ENCODE peak calls at places on chromosomes 1 and 21, in four cellular contexts. One of them, this sample, is unnamed.

GRCh38 chr1:37860346-37860666 is 914 bp upstream of the MTF1 start:
- DNase-seq in esophagus squamous epithelium: no peak
- DNase-seq in RWPE1: no peak
- DNase-seq in uterus: no peak
- DNase-seq in this sample: no peak

GRCh38 chr21:26368591-26368990 is 198.0 kb upstream of the APP start:
- DNase-seq in esophagus squamous epithelium: no peak
- DNase-seq in RWPE1: no peak
- DNase-seq in uterus: no peak
- DNase-seq in this sample: no peak

GRCh38 chr1:6835139-6835538 is 49.9 kb downstream of the CAMTA1 start:
- DNase-seq in esophagus squamous epithelium: no peak
- DNase-seq in RWPE1: no peak
- DNase-seq in uterus: no peak
- DNase-seq in this sample: no peak

GRCh38 chr1:160428053-160428452 is 27.7 kb downstream of the VANGL2 start:
- DNase-seq in esophagus squamous epithelium: no peak
- DNase-seq in RWPE1: no peak
- DNase-seq in uterus: no peak
- DNase-seq in this sample: no peak

GRCh38 chr1:17704176-17704575 is 51.0 kb upstream of the ACTL8 start:
- DNase-seq in esophagus squamous epithelium: no peak
- DNase-seq in RWPE1: no peak
- DNase-seq in uterus: no peak
- DNase-seq in this sample: no peak

GRCh38 chr1:96632045-96632664 is 89.4 kb upstream of the PTBP2 start:
- DNase-seq in esophagus squamous epithelium: no peak
- DNase-seq in RWPE1: no peak
- DNase-seq in uterus: no peak
- DNase-seq in this sample: no peak

GRCh38 chr1:89547563-89548485 is 23.2 kb downstream of the LRRC8B start:
- DNase-seq in esophagus squamous epithelium: no peak
- DNase-seq in RWPE1: peak
- DNase-seq in uterus: peak
- DNase-seq in this sample: peak

GRCh38 chr1:95407864-95408291 is 173.9 kb downstream of the RWDD3 start:
- DNase-seq in esophagus squamous epithelium: no peak
- DNase-seq in RWPE1: no peak
- DNase-seq in uterus: no peak
- DNase-seq in this sample: no peak

GRCh38 chr1:203317429-203318228 is 12.3 kb downstream of the BTG2 start:
- DNase-seq in esophagus squamous epithelium: no peak
- DNase-seq in RWPE1: no peak
- DNase-seq in uterus: no peak
- DNase-seq in this sample: no peak
- H3K27ac ChIP-seq in esophagus squamous epithelium: no peak
- H3K27ac ChIP-seq in RWPE1: no peak
- H3K27ac ChIP-seq in uterus: peak
- H3K27ac ChIP-seq in this sample: no peak

GRCh38 chr1:229156819-229157218 is 114.1 kb upstream of the RAB4A start:
- DNase-seq in esophagus squamous epithelium: no peak
- DNase-seq in RWPE1: peak
- DNase-seq in uterus: no peak
- DNase-seq in this sample: no peak
- TF ChIP-seq CTCF in esophagus squamous epithelium: peak
- TF ChIP-seq CTCF in RWPE1: no peak
- TF ChIP-seq CTCF in uterus: peak
- TF ChIP-seq CTCF in this sample: no peak

GRCh38 chr1:30058966-30059365 is 664.4 kb downstream of the MATN1 start:
- DNase-seq in esophagus squamous epithelium: no peak
- DNase-seq in RWPE1: peak
- DNase-seq in uterus: no peak
- DNase-seq in this sample: peak

GRCh38 chr1:30064547-30064946 is 658.8 kb downstream of the MATN1 start:
- DNase-seq in esophagus squamous epithelium: no peak
- DNase-seq in RWPE1: no peak
- DNase-seq in uterus: no peak
- DNase-seq in this sample: no peak

GRCh38 chr1:30060738-30061137 is 662.6 kb downstream of the MATN1 start:
- DNase-seq in esophagus squamous epithelium: no peak
- DNase-seq in RWPE1: no peak
- DNase-seq in uterus: no peak
- DNase-seq in this sample: no peak

GRCh38 chr1:30063621-30064280 is 659.6 kb downstream of the MATN1 start:
- DNase-seq in esophagus squamous epithelium: no peak
- DNase-seq in RWPE1: no peak
- DNase-seq in uterus: no peak
- DNase-seq in this sample: no peak

GRCh38 chr1:30061292-30062204 is 661.8 kb downstream of the MATN1 start:
- DNase-seq in esophagus squamous epithelium: no peak
- DNase-seq in RWPE1: no peak
- DNase-seq in uterus: no peak
- DNase-seq in this sample: no peak
- H3K27ac ChIP-seq in esophagus squamous epithelium: no peak
- H3K27ac ChIP-seq in RWPE1: no peak
- H3K27ac ChIP-seq in uterus: no peak
- H3K27ac ChIP-seq in this sample: no peak

DNA sequence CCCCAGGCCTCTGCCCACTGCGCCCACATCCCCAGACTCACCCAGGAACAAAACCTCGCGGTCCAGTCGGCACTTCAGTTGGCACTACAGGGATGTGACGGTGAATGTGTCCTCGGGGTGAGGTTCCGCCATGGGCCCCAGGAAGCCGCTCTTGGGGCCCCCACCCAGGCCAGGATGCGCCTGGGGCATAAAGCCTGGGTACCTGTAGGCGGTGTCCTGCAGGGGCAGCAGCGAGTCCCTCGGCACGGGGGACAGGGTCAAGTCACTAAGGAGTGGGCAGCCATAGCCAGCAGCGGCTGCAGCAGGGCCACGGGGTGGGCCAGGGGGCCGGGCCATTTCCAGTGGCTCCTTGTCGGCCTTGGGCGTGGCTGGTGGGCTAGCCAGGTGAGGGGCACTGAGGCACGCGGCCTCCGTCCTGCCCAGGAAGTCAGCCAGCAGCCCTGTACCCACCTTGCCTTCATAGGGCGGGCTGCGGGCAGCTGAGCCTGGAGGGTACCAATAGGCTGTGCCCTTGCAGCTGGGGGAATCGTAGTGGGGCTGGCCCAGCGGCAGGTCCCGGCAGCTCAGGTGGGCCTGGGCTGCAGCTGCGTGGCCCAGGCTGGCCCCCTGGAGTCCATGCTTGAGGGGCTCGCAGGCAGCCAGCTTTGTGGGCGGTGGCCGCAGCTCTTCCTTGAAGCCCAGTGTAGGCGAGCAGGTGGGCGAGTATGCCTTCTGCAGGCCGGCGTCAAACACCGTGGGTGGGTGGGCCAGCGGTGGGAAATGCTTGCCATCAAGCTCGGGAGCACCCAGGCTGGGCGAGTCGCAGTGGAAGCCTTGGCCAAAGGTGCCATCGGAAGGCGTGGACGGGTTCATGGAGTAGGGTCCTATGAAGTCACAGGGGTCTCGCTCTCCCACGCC is 56.5 kb downstream of the AHDC1 start:
- DNase-seq in esophagus squamous epithelium: no peak
- DNase-seq in RWPE1: no peak
- DNase-seq in uterus: no peak
- DNase-seq in this sample: no peak
- TF ChIP-seq CTCF in esophagus squamous epithelium: no peak
- TF ChIP-seq CTCF in RWPE1: no peak
- TF ChIP-seq CTCF in uterus: no peak
- TF ChIP-seq CTCF in this sample: peak

DNA sequence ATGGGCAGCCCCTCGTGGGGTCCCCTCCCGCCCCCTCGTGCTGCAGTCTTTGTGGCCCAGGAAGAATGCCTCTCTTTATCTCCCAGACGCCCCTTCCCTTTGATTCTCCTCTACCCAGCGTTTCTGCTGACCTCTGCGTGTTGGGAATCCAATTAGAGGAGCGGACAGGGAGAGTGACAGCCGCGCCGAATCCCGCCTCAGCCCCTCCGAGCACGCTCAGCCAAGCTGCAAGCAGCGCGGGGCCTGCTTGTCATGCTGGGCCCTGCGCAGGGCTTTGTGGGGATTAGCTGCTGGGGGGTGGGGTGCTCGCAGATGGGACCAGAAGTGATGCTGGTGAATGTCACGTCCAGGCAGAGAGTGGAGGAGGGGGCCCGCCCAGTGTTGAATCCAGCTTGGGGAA is 91.1 kb downstream of the EPHB2 start:
- DNase-seq in esophagus squamous epithelium: no peak
- DNase-seq in RWPE1: no peak
- DNase-seq in uterus: no peak
- DNase-seq in this sample: no peak
- H3K27ac ChIP-seq in esophagus squamous epithelium: no peak
- H3K27ac ChIP-seq in RWPE1: no peak
- H3K27ac ChIP-seq in uterus: no peak
- H3K27ac ChIP-seq in this sample: no peak

GRCh38 chr1:109546311-109547109 is 1.9 kb upstream of the GNAI3 start:
- DNase-seq in esophagus squamous epithelium: peak
- DNase-seq in RWPE1: peak
- DNase-seq in uterus: peak
- DNase-seq in this sample: peak

GRCh38 chr1:109543283-109543987 is 3.8 kb downstream of the GPR61 start:
- DNase-seq in esophagus squamous epithelium: no peak
- DNase-seq in RWPE1: no peak
- DNase-seq in uterus: no peak
- DNase-seq in this sample: no peak

GRCh38 chr1:109543988-109544735 is 4.3 kb upstream of the GNAI3 start:
- DNase-seq in esophagus squamous epithelium: no peak
- DNase-seq in RWPE1: no peak
- DNase-seq in uterus: no peak
- DNase-seq in this sample: no peak

GRCh38 chr1:109547412-109548320 is 749 bp upstream of the GNAI3 start:
- DNase-seq in esophagus squamous epithelium: no peak
- DNase-seq in RWPE1: no peak
- DNase-seq in uterus: no peak
- DNase-seq in this sample: no peak

GRCh38 chr1:109548321-109549267 is at the start of gene GNAI3:
- DNase-seq in esophagus squamous epithelium: peak
- DNase-seq in RWPE1: peak
- DNase-seq in uterus: peak
- DNase-seq in this sample: peak
- TF ChIP-seq CTCF in esophagus squamous epithelium: no peak
- TF ChIP-seq CTCF in RWPE1: no peak
- TF ChIP-seq CTCF in uterus: peak
- TF ChIP-seq CTCF in this sample: no peak

DNA sequence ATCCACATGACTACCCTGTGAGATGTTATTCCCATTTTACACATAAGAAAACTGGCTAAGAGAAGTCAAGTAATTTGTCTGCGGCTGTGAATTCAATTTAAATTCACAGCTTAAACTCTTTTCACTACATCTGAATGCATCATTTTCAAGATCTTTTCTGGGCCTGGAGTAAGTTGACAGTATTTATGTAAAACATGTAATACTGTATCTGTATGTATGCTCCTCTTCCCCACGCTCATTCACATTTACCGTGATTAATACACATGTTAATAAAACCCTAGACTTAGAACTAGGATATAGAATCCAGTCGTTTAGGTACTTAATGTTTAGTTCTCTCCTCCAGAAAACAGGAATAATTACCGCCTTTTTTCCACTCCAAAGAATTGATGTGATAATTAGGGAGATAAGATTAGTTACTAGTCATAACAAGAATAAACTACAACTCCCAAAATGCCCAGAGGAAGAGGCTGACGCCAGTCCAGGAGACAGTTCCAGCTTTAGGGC is 442 bp upstream of the PPP1R12B start:
- DNase-seq in esophagus squamous epithelium: no peak
- DNase-seq in RWPE1: no peak
- DNase-seq in uterus: no peak
- DNase-seq in this sample: no peak
- H3K27ac ChIP-seq in esophagus squamous epithelium: no peak
- H3K27ac ChIP-seq in RWPE1: peak
- H3K27ac ChIP-seq in uterus: peak
- H3K27ac ChIP-seq in this sample: no peak

GRCh38 chr1:65230741-65231439 is 78.5 kb upstream of the DNAJC6 start:
- DNase-seq in esophagus squamous epithelium: no peak
- DNase-seq in RWPE1: no peak
- DNase-seq in uterus: no peak
- DNase-seq in this sample: no peak
- TF ChIP-seq CTCF in esophagus squamous epithelium: no peak
- TF ChIP-seq CTCF in RWPE1: no peak
- TF ChIP-seq CTCF in uterus: no peak
- TF ChIP-seq CTCF in this sample: no peak

DNA sequence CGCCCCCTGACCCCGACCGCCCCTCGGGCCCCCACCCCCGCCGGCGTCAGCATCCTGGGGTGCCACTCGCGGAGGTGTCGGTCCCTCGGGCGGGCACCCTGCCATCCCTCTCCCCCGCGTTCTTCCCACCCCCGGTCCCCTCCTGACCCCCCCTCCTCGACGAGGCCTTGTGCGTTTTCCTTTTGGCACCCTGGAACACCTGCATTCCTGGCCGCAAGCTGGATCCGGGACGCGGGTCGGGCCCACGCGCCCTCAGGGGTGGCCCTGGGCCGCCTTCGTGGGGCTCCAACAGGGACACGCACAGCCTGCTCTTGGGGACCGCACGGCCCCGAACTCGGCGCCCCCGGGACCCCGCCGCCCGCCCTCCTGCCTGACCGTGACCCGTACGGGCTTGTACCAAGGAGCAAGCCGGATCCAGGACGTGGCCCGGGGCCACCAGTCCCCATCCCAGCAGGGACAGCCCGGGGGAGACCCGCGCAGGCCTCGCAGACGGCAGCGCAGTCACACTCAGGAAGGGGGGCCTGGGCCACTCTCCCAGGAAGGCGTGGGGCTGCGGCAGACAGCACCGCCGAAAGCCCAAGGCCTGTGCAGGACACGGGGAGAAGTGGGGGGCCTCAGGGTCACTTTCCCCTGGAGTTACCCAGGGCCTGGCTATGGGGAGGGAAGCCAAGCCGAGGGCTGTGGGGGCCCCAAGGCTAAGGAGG is 579 bp upstream of the SLC19A1 start:
- DNase-seq in esophagus squamous epithelium: no peak
- DNase-seq in RWPE1: peak
- DNase-seq in uterus: peak
- DNase-seq in this sample: no peak
- H3K27ac ChIP-seq in esophagus squamous epithelium: peak
- H3K27ac ChIP-seq in RWPE1: peak
- H3K27ac ChIP-seq in uterus: peak
- H3K27ac ChIP-seq in this sample: no peak

This sample was measured in brain microvascular endothelial cell.